ENCODE peak calls at places on chromosomes 13 and 19, in five cellular contexts. M is K562, V is GM12878, T is IMR-90, H is SK-N-SH. B is an unnamed sample.

GRCh38 chr19:11480927-11481776 is at the start of gene ELAVL3:
- DNase-seq in M (no peak), V (no peak), T (no peak), H (peak; percentile 91), B (no peak)

GRCh38 chr19:7629347-7630054 is at the start of the genes PET100 and XAB2:
- DNase-seq in M (peak; percentile 98), V (peak; percentile 99), T (peak; percentile 99), H (peak; percentile 97), B (peak; percentile 98)

GRCh38 chr19:17725422-17726078 is 6.3 kb downstream of the MAP1S start:
- DNase-seq in M (no peak), V (no peak), T (no peak), H (peak; percentile 67), B (no peak)

GRCh38 chr19:8392017-8392591 is 1.9 kb downstream of the RAB11B start:
- DNase-seq in M (no peak), V (no peak), T (no peak), H (peak; percentile 57), B (no peak)

GRCh38 chr13:44565881-44566280 is 10.2 kb downstream of the TSC22D1 start:
- DNase-seq in M (no peak), V (no peak), T (peak; percentile 23), H (no peak), B (no peak)

GRCh38 chr13:78061806-78062205 is 143.2 kb upstream of the EDNRB start:
- DNase-seq in M (no peak), V (no peak), T (no peak), H (no peak), B (no peak)

GRCh38 chr13:42170029-42170428 is 101.9 kb upstream of the AKAP11 start:
- DNase-seq in M (no peak), V (no peak), T (no peak), H (no peak), B (no peak)

GRCh38 chr19:54388001-54388802 is 23.5 kb upstream of the LAIR1 start:
- DNase-seq in M (no peak), V (no peak), T (no peak), H (no peak), B (no peak)

GRCh38 chr19:2822846-2823245 is 3.2 kb downstream of the ZNF554 start:
- DNase-seq in M (no peak), V (no peak), T (no peak), H (no peak), B (no peak)

GRCh38 chr13:59638404-59638803 is 525.3 kb downstream of the DIAPH3 start:
- DNase-seq in M (no peak), V (no peak), T (no peak), H (no peak), B (no peak)

GRCh38 chr13:75357576-75358295 is 124.2 kb downstream of the TBC1D4 start:
- DNase-seq in M (peak; percentile 68), V (no peak), T (peak; percentile 68), H (peak; percentile 74), B (peak; percentile 47)

GRCh38 chr19:48415395-48415794 is 21.9 kb downstream of the GRIN2D start:
- DNase-seq in M (peak; percentile 96), V (no peak), T (peak; percentile 36), H (peak; percentile 82), B (no peak)

GRCh38 chr13:107743523-107743922 is 471.8 kb downstream of the LIG4 start:
- DNase-seq in M (no peak), V (no peak), T (peak; percentile 57), H (no peak), B (no peak)

GRCh38 chr19:6740589-6741348 is 1.3 kb downstream of the TRIP10 start:
- DNase-seq in M (peak; percentile 61), V (no peak), T (peak; percentile 19), H (peak; percentile 81), B (peak; percentile 27)

GRCh38 chr19:1853295-1854031 is 5.2 kb upstream of the REXO1 start:
- DNase-seq in M (peak; percentile 94), V (peak; percentile 43), T (peak; percentile 68), H (peak; percentile 85), B (peak; percentile 89)

GRCh38 chr13:48590141-48590863 is 57.4 kb upstream of the RCBTB2 start:
- DNase-seq in M (no peak), V (no peak), T (no peak), H (no peak), B (no peak)

GRCh38 chr13:88000787-88001186 is 329.6 kb downstream of the SLITRK5 start:
- DNase-seq in M (no peak), V (no peak), T (no peak), H (no peak), B (no peak)

GRCh38 chr19:16566161-16566560 is 6.1 kb downstream of the SLC35E1 start:
- DNase-seq in M (no peak), V (no peak), T (no peak), H (no peak), B (no peak)

GRCh38 chr13:46179576-46180368 is 2.2 kb downstream of the LCP1 start:
- DNase-seq in M (peak; percentile 50), V (no peak), T (no peak), H (no peak), B (no peak)

GRCh38 chr19:18292810-18293641 is 11.6 kb upstream of the JUND start:
- DNase-seq in M (peak; percentile 94), V (no peak), T (peak; percentile 57), H (peak; percentile 92), B (peak; percentile 71)

GRCh38 chr19:14544977-14545715 is 15.8 kb downstream of the TECR start:
- DNase-seq in M (no peak), V (no peak), T (no peak), H (no peak), B (no peak)

GRCh38 chr19:45815501-45816216 is 551 bp upstream of the RSPH6A start:
- DNase-seq in M (no peak), V (no peak), T (no peak), H (peak; percentile 62), B (no peak)
- TF ChIP-seq RFX5 in M (no peak), V (no peak), T (no peak), H (no peak), B (no peak)

DNA sequence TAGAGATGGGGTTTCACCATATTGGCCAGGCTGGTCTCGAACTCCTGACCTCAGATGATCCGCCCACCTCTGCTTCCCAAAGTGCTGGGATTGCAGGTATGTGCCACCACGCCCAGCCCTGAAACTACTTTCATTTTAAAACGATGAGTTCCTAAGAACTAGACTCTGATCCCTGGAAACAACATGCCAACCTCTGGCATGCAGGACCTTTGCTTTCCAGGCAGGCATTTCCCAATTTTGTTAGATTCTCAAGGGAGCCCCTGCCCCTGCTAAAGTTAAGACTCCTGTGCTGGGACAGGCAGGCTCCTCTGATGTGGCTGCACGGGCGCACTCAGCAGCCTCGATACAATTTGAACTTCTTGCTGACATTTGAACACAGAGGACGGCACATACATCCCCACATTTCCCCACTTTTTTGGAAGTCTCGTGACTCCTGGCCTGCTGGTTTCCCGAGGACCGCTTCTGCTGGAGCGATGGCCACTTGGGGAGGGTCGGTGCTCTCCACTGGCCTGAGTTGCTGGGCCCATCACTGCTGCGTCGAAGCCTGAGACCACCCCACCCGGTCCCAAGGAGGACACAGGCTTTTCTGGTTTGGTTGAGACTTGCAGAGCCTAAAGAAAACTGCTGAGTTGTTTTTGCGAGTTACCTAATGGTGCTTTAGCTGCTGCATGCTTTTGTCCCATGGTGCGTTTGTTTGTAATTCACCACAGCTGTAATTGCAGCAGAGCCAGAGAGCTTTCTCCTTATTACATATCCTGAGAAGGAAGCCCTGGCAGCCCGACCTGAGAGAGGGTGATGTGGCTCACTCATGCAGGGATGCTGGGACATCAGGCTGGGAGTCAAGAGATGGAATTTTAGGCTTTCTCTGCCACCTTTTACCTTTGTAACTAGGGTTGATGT is 8.2 kb downstream of the ATP11A start:
- DNase-seq in M (no peak), V (no peak), T (peak; percentile 44), H (no peak), B (no peak)
- TF ChIP-seq RCOR1 in M (no peak), V (no peak), T (no peak), H (no peak), B (no peak)

DNA sequence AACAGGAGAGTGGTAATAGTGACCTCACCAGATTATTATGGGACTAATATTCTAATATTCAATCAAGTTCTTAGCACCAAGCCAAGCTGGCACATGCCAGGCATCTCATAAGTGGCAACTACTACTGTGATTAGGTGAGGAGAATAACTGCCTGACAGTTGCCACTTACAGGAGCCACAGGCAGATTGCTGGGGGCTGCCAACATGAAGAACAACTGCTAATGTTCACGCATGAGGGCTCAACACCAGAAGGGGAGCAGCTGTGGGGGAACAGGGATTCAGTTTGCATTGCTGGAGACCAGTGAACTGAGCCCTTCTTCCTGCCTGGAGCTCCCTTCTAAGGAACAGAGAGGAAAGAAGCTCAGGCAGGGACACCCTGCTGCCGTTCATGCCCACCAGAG is 504.5 kb downstream of the FOXO1 start:
- DNase-seq in M (no peak), V (no peak), T (no peak), H (no peak), B (no peak)
- TF ChIP-seq RFX5 in M (no peak), V (no peak), T (no peak), H (no peak), B (no peak)

GRCh38 chr19:49469828-49470614 is 4.0 kb upstream of the FLT3LG start:
- DNase-seq in M (no peak), V (peak; percentile 84), T (peak; percentile 32), H (no peak), B (peak; percentile 49)
- TF ChIP-seq RCOR1 in M (no peak), V (peak; percentile 74), T (no peak), H (no peak), B (no peak)

DNA sequence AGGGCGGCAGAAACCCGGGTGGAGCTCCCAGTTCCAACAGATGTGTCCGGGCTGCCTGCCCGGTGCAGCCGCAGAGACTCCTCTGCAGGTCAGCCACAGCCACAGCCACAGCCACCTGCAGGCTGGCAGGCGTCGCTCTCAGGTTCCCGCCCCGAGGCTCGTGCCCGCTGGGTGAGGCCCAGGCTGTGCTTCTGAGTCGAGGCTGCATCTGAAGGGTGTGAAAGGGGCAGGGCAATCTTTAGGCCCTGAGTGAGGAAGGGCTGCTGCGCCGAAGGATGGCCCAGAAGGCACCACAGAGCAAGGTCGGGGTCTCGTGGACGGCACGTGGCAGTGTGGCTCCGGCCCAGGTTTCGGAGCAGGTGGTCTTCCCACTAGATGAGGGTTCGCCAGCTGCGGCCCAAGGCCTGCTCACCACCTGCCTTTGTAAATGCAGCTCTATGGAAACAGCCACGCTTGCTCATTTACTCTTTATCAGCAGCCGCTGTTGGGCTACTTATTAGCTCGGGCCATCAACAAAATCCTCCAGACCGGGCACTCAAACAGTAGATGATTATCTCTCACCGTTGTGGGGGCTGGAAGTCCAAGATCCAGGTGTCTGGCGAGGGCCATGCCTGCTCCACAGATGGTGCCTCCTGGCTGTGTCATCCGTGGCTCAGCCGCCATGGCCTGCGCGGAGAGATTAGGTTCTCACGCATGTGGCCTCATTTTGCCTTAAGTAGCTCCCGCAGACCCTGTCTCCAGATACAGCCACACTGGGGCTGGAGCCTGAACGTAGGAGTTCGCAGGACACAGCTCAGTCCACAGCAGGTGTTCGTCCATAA is 40.3 kb upstream of the TFDP1 start:
- DNase-seq in M (peak; percentile 15), V (no peak), T (no peak), H (peak; percentile 87), B (no peak)
- TF ChIP-seq RFX5 in M (no peak), V (no peak), T (no peak), H (no peak), B (no peak)

DNA sequence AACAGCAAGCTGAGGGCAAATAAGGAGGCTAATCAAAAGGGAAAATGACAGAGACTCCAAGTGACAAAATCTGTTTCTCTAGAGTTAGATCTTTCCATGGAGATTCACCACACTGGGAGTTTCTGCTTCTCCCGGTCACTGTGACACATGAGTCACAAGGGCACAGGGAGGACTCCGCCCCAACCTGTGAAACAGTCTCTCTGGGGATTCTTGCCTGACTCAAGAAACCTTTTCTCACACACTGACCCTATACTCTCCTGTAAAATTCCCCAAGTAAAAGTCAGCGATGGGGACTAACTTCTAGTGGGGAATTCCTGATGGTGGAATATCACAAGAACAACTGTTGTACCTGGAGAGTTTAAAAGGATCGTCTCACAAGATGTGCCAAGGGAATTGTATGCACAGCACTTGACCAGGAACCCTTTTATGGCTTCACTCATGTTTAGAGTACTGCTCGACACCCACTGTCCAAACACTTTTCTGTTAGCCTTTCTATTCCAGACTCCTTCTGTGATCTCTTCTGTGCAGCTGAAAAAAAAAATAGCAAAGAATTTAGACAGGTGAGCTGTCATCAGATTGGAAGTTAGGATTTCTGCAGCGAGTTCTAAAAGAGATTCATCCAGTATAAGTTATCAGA is 46.8 kb upstream of the URAD start:
- DNase-seq in M (no peak), V (no peak), T (peak; percentile 13), H (no peak), B (no peak)
- TF ChIP-seq RCOR1 in M (no peak), V (no peak), T (no peak), H (no peak), B (no peak)

B was measured in A549.